ENCODE peak calls at places on chromosomes 7 and 10, in five cellular contexts. M, J, A, X and T are unnamed samples.

GRCh38 chr10:4170633-4171314 is 385.8 kb upstream of the KLF6 start:
- DNase-seq in A (no peak), J (peak; percentile 22), X (no peak), M (no peak), T (no peak)

GRCh38 chr7:122299624-122299934 is 5.0 kb downstream of the FEZF1 start:
- DNase-seq in M (no peak), X (no peak), J (no peak), A (no peak), T (no peak)

GRCh38 chr7:154953006-154953684 is 49.8 kb downstream of the PAXIP1 start:
- DNase-seq in A (peak; percentile 65), M (peak; percentile 66), X (no peak), J (peak; percentile 41), T (no peak)

GRCh38 chr7:82745117-82745516 is 301.5 kb upstream of the CACNA2D1 start:
- DNase-seq in X (no peak), J (no peak), A (no peak), M (peak; percentile 56), T (no peak)

GRCh38 chr7:130878785-130879184 is 144.8 kb upstream of the KLF14 start:
- DNase-seq in A (no peak), J (no peak), M (no peak), X (no peak), T (no peak)

GRCh38 chr7:54888067-54888735 is 129.2 kb upstream of the SEC61G start:
- DNase-seq in M (peak; percentile 8), A (no peak), J (no peak), X (no peak), T (no peak)

GRCh38 chr10:131435760-131436448 is 124.4 kb upstream of the TCERG1L start:
- DNase-seq in M (no peak), A (no peak), X (peak; percentile 56), J (no peak), T (no peak)

GRCh38 chr10:11530806-11531205 is 80.6 kb downstream of the USP6NL start:
- DNase-seq in J (no peak), M (no peak), X (no peak), A (no peak), T (no peak)

GRCh38 chr10:68861253-68861652 is 33.9 kb downstream of the STOX1 start:
- DNase-seq in X (no peak), J (no peak), M (no peak), A (no peak), T (no peak)

GRCh38 chr10:84348860-84349259 is 20.5 kb downstream of the CCSER2 start:
- DNase-seq in X (no peak), M (no peak), J (peak; percentile 38), A (no peak), T (no peak)

GRCh38 chr7:124246262-124246863 is 213.5 kb upstream of the TMEM229A start:
- DNase-seq in J (peak; percentile 97), X (no peak), A (no peak), M (no peak), T (no peak)

GRCh38 chr10:7950981-7951847 is 103.3 kb upstream of the GATA3 start:
- DNase-seq in M (no peak), J (no peak), A (no peak), X (no peak), T (no peak)

GRCh38 chr7:144817001-144817400 is 18.9 kb downstream of the TPK1 start:
- DNase-seq in X (no peak), M (no peak), A (no peak), J (peak; percentile 3), T (no peak)

GRCh38 chr10:115706482-115707076 is 566.4 kb downstream of the GFRA1 start:
- DNase-seq in M (peak; percentile 12), J (peak; percentile 26), X (no peak), A (no peak), T (no peak)

GRCh38 chr10:47277352-47278151 is 22.4 kb upstream of the GDF10 start:
- DNase-seq in X (no peak), M (no peak), J (peak; percentile 66), A (no peak), T (no peak)

GRCh38 chr7:68875857-68876256 is 722.4 kb upstream of the AUTS2 start:
- DNase-seq in M (no peak), X (no peak), J (no peak), A (no peak), T (no peak)

GRCh38 chr7:147022056-147022455 is 905.5 kb downstream of the CNTNAP2 start:
- DNase-seq in A (no peak), M (no peak), J (peak; percentile 37), X (no peak), T (no peak)

GRCh38 chr10:31741473-31741872 is 187.2 kb downstream of the ARHGAP12 start:
- DNase-seq in M (no peak), A (no peak), J (no peak), X (no peak), T (no peak)

GRCh38 chr10:70925377-70926214 is 37.2 kb upstream of the PCBD1 start:
- DNase-seq in M (peak; percentile 66), J (no peak), X (no peak), A (peak; percentile 32), T (peak; percentile 77)

GRCh38 chr7:129741743-129742213 is 130.3 kb downstream of the NRF1 start:
- DNase-seq in X (no peak), A (no peak), J (no peak), M (no peak), T (no peak)

GRCh38 chr10:8130973-8131911 is 76.8 kb downstream of the GATA3 start:
- DNase-seq in J (peak; percentile 67), A (no peak), M (no peak), X (no peak), T (no peak)

GRCh38 chr7:101494602-101495329 is 132.1 kb downstream of the COL26A1 start:
- DNase-seq in X (peak; percentile 83), A (no peak), J (no peak), M (no peak), T (no peak)

GRCh38 chr7:104074529-104074928 is 85.1 kb upstream of the RELN start:
- DNase-seq in J (peak; percentile 5), M (no peak), A (no peak), X (no peak), T (no peak)

GRCh38 chr7:105651798-105652197 is 70.5 kb upstream of the EFCAB10 start:
- DNase-seq in M (no peak), J (no peak), A (no peak), X (no peak), T (no peak)

GRCh38 chr7:128025380-128025779 is 5.9 kb downstream of the LRRC4 start:
- DNase-seq in J (peak; percentile 30), M (no peak), A (no peak), X (no peak), T (no peak)

GRCh38 chr10:338176-339037 is 203.2 kb downstream of the ZMYND11 start:
- DNase-seq in M (no peak), A (no peak), J (peak; percentile 91), X (peak; percentile 85), T (no peak)

GRCh38 chr7:958221-959200 is 4.0 kb upstream of the ADAP1 start:
- DNase-seq in X (peak; percentile 68), A (no peak), M (no peak), J (no peak), T (no peak)
- TF ChIP-seq CTCF in X (no peak), A (no peak), M (no peak), J (no peak), T (no peak)

GRCh38 chr10:78932084-78932386 is 136.7 kb upstream of the ZMIZ1 start:
- DNase-seq in M (no peak), A (no peak), X (no peak), J (no peak), T (no peak)
- TF ChIP-seq CTCF in M (no peak), A (no peak), X (no peak), J (no peak), T (no peak)

DNA sequence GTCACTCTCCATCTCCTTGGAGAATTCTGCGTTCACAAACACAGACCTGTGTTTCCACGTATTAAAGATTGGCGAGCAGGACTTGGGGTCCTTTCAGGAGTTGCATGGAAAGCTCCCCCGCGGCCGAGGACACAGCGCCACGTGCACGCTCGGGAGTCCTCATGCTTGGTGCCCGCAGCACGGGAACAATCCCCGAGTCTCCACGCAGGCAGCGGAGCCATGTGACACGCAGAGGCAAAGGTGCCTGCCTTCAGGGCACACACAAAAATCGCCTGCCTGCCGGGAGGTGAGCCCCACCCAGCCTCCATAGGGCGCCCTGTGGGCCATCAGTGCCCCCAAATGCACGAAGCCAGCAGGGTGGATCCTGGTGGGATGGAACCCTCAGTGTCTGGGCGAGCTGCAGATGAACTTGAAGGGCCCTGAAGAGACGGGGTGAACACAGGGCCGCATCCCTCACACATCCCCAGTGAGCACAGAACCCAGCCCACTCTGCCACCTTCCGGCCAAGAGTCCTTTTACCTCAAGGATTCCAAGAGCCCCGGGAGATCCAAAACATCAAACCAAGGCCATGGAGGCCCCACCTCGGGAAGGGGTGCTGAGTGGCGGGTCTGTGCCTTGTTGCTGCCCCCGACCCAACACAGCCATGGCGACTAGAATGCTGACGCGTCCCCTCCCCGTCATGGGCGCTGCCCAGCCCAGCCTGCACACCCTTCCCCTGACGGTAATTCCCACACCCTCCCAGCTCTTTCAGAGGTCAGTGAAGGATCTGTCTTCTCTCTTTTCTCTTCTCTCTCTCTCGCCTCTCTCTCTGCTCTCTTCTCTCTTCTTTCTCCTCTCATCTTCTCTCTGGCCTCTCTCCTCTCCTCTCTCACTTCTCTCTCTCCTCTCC is 55.9 kb downstream of the CFAP46 start:
- DNase-seq in J (no peak), M (no peak), A (no peak), X (no peak), T (peak; percentile 16)
- TF ChIP-seq CTCF in J (no peak), M (no peak), A (no peak), X (no peak), T (no peak)

DNA sequence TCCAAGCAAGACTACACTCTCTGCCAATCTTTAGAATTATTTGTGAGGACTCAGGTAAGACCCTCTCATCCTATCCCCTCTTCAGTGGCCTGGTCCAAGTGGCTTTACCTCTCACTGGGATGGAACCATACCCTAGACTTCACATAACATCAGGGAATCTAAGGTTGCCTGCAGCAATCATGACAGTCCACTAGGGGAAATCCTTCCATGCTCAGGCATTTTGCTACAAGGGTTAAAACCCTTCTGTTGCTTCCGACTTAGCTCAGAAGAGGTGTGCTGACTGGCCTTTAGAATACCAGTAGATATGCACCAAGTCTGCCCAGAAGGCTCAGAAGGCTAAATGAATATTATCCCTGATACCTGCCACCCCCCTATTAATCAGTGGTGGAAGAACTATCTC is 24.9 kb upstream of the NPS start:
- DNase-seq in M (no peak), X (no peak), J (no peak), A (no peak), T (no peak)
- TF ChIP-seq CTCF in M (no peak), X (no peak), J (peak; percentile 6), A (no peak), T (peak; percentile 34)

GRCh38 chr7:1290262-1291039 is 57.8 kb downstream of the UNCX start:
- DNase-seq in M (peak; percentile 51), A (no peak), X (peak; percentile 79), J (peak; percentile 5), T (no peak)
- TF ChIP-seq CTCF in M (peak; percentile 28), A (no peak), X (no peak), J (peak; percentile 20), T (no peak)